ENCODE peak calls at places on chromosomes 7 and 10, in ten cellular contexts. One of them, this sample, is unnamed. For H3K27me3, the result is how much of the 10 kb centered on the place peaks cover.

GRCh38 chr7:124191713-124192112 is 158.8 kb upstream of the TMEM229A start:
- DNase-seq in GM23248: no peak
- DNase-seq in naive thymus-derived CD4-positive, alpha-beta T cell: no peak
- DNase-seq in SJSA1: no peak
- DNase-seq in cardiac muscle cell: no peak
- DNase-seq in breast epithelium: no peak
- DNase-seq in IMR-90: no peak
- DNase-seq in aorta: no peak
- DNase-seq in left ventricle myocardium inferior: no peak
- DNase-seq in sigmoid colon: no peak
- DNase-seq in this sample: no peak

GRCh38 chr10:54554028-54554427 is 247.0 kb downstream of the PCDH15 start:
- DNase-seq in left ventricle myocardium inferior: no peak
- DNase-seq in naive thymus-derived CD4-positive, alpha-beta T cell: no peak
- DNase-seq in cardiac muscle cell: no peak
- DNase-seq in GM23248: no peak
- DNase-seq in breast epithelium: no peak
- DNase-seq in sigmoid colon: no peak
- DNase-seq in IMR-90: no peak
- DNase-seq in SJSA1: no peak
- DNase-seq in aorta: no peak
- DNase-seq in this sample: no peak

GRCh38 chr10:91514025-91514424 is 103.9 kb downstream of the HECTD2 start:
- DNase-seq in aorta: no peak
- DNase-seq in left ventricle myocardium inferior: no peak
- DNase-seq in GM23248: peak
- DNase-seq in breast epithelium: no peak
- DNase-seq in SJSA1: peak
- DNase-seq in cardiac muscle cell: no peak
- DNase-seq in IMR-90: peak
- DNase-seq in naive thymus-derived CD4-positive, alpha-beta T cell: no peak
- DNase-seq in sigmoid colon: no peak
- DNase-seq in this sample: no peak

GRCh38 chr7:47905071-47905920 is 43.0 kb downstream of the PKD1L1 start:
- DNase-seq in left ventricle myocardium inferior: no peak
- DNase-seq in breast epithelium: no peak
- DNase-seq in naive thymus-derived CD4-positive, alpha-beta T cell: no peak
- DNase-seq in IMR-90: no peak
- DNase-seq in GM23248: peak
- DNase-seq in SJSA1: peak
- DNase-seq in aorta: no peak
- DNase-seq in sigmoid colon: no peak
- DNase-seq in cardiac muscle cell: peak
- DNase-seq in this sample: no peak

GRCh38 chr10:122587099-122587725 is 26.7 kb downstream of the DMBT1 start:
- DNase-seq in aorta: no peak
- DNase-seq in cardiac muscle cell: no peak
- DNase-seq in GM23248: no peak
- DNase-seq in sigmoid colon: no peak
- DNase-seq in breast epithelium: no peak
- DNase-seq in SJSA1: no peak
- DNase-seq in naive thymus-derived CD4-positive, alpha-beta T cell: no peak
- DNase-seq in IMR-90: no peak
- DNase-seq in left ventricle myocardium inferior: no peak
- DNase-seq in this sample: no peak

GRCh38 chr7:80924090-80924489 is 5.2 kb upstream of the SEMA3C start:
- DNase-seq in aorta: no peak
- DNase-seq in naive thymus-derived CD4-positive, alpha-beta T cell: no peak
- DNase-seq in IMR-90: no peak
- DNase-seq in GM23248: no peak
- DNase-seq in SJSA1: no peak
- DNase-seq in breast epithelium: no peak
- DNase-seq in cardiac muscle cell: no peak
- DNase-seq in sigmoid colon: no peak
- DNase-seq in left ventricle myocardium inferior: no peak
- DNase-seq in this sample: no peak

GRCh38 chr10:131205556-131205955 is 106.0 kb downstream of the TCERG1L start:
- DNase-seq in breast epithelium: no peak
- DNase-seq in aorta: no peak
- DNase-seq in left ventricle myocardium inferior: no peak
- DNase-seq in GM23248: no peak
- DNase-seq in naive thymus-derived CD4-positive, alpha-beta T cell: no peak
- DNase-seq in sigmoid colon: no peak
- DNase-seq in IMR-90: no peak
- DNase-seq in SJSA1: no peak
- DNase-seq in cardiac muscle cell: no peak
- DNase-seq in this sample: no peak

GRCh38 chr7:7489546-7489945 is 46.1 kb downstream of the COL28A1 start:
- DNase-seq in sigmoid colon: no peak
- DNase-seq in cardiac muscle cell: peak
- DNase-seq in SJSA1: no peak
- DNase-seq in IMR-90: no peak
- DNase-seq in GM23248: peak
- DNase-seq in naive thymus-derived CD4-positive, alpha-beta T cell: no peak
- DNase-seq in aorta: no peak
- DNase-seq in left ventricle myocardium inferior: no peak
- DNase-seq in breast epithelium: no peak
- DNase-seq in this sample: no peak

GRCh38 chr7:95434501-95435421 is at the start of gene PON2:
- DNase-seq in IMR-90: peak
- DNase-seq in sigmoid colon: peak
- DNase-seq in cardiac muscle cell: peak
- DNase-seq in naive thymus-derived CD4-positive, alpha-beta T cell: peak
- DNase-seq in breast epithelium: peak
- DNase-seq in left ventricle myocardium inferior: peak
- DNase-seq in aorta: peak
- DNase-seq in SJSA1: peak
- DNase-seq in GM23248: peak
- DNase-seq in this sample: peak

GRCh38 chr7:155738652-155739537 is 73.4 kb downstream of the SHH start:
- DNase-seq in aorta: peak
- DNase-seq in naive thymus-derived CD4-positive, alpha-beta T cell: peak
- DNase-seq in breast epithelium: peak
- DNase-seq in IMR-90: peak
- DNase-seq in left ventricle myocardium inferior: peak
- DNase-seq in SJSA1: peak
- DNase-seq in cardiac muscle cell: peak
- DNase-seq in GM23248: peak
- DNase-seq in sigmoid colon: peak
- DNase-seq in this sample: peak

GRCh38 chr10:22253578-22253882 is 35.7 kb upstream of the EBLN1 start:
- DNase-seq in aorta: peak
- DNase-seq in naive thymus-derived CD4-positive, alpha-beta T cell: peak
- DNase-seq in left ventricle myocardium inferior: peak
- DNase-seq in sigmoid colon: no peak
- DNase-seq in cardiac muscle cell: peak
- DNase-seq in SJSA1: no peak
- DNase-seq in IMR-90: no peak
- DNase-seq in GM23248: peak
- DNase-seq in breast epithelium: no peak
- DNase-seq in this sample: peak
- H3K27me3 ChIP-seq in aorta: under half
- H3K27me3 ChIP-seq in naive thymus-derived CD4-positive, alpha-beta T cell: under half
- H3K27me3 ChIP-seq in left ventricle myocardium inferior: under half
- H3K27me3 ChIP-seq in sigmoid colon: under half
- H3K27me3 ChIP-seq in cardiac muscle cell: half or more
- H3K27me3 ChIP-seq in SJSA1: under half
- H3K27me3 ChIP-seq in IMR-90: under half
- H3K27me3 ChIP-seq in GM23248: under half
- H3K27me3 ChIP-seq in breast epithelium: under half
- H3K27me3 ChIP-seq in this sample: under half

DNA sequence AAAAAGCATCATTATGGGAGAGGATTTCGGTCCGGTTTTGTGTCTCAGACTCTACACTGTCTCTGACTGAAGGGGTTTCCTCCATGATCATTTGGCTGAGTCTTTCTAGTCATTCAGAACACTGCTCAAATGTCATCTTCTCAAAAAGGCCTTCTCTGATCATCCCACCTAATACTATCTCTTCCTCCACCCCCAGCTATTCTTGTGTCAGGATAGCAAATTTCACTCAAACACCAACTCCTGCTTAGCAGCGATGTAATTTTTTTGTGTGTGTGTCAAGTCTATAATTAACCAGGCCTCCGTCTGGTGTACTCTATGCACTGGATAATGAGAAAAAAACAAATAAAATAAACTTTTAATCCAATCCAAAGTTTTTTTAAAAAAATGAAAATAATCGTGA is 200.4 kb downstream of the KCND2 start:
- DNase-seq in aorta: no peak
- DNase-seq in sigmoid colon: no peak
- DNase-seq in breast epithelium: no peak
- DNase-seq in IMR-90: no peak
- DNase-seq in naive thymus-derived CD4-positive, alpha-beta T cell: no peak
- DNase-seq in left ventricle myocardium inferior: no peak
- DNase-seq in SJSA1: no peak
- DNase-seq in GM23248: no peak
- DNase-seq in cardiac muscle cell: no peak
- DNase-seq in this sample: no peak
- H3K27ac ChIP-seq in aorta: no peak
- H3K27ac ChIP-seq in sigmoid colon: no peak
- H3K27ac ChIP-seq in breast epithelium: no peak
- H3K27ac ChIP-seq in IMR-90: no peak
- H3K27ac ChIP-seq in naive thymus-derived CD4-positive, alpha-beta T cell: no peak
- H3K27ac ChIP-seq in left ventricle myocardium inferior: no peak
- H3K27ac ChIP-seq in SJSA1: no peak
- H3K27ac ChIP-seq in GM23248: no peak
- H3K27ac ChIP-seq in cardiac muscle cell: no peak
- H3K27ac ChIP-seq in this sample: no peak

DNA sequence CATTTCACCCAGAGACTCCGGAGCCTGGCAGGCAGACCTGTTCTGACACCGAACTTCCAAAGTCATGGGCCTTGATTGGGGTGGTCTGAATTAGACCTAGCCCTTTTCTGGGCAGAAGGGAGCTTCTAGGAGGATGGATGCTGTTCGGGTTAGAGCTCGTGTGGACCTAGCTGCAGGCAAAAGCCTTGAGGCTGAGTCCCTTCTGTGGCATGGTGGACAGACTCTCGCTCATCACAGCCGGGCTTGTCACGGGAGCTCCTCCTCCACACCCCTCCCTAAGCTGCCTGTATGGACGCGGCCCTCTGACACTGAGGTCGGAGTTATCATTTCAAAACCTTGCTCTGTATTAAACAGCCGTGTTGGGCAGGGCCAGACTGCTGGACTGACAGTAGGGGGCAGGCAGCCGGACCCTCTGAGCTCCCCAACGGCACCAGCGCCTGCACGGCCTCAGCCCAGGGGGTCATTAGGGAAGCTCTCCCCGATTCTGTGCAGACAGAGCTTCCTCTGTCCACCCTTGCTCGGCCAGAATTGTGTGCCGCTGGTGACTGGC is 2.2 kb downstream of the IRF5 start:
- DNase-seq in naive thymus-derived CD4-positive, alpha-beta T cell: no peak
- DNase-seq in GM23248: no peak
- DNase-seq in cardiac muscle cell: no peak
- DNase-seq in breast epithelium: no peak
- DNase-seq in left ventricle myocardium inferior: no peak
- DNase-seq in sigmoid colon: no peak
- DNase-seq in SJSA1: no peak
- DNase-seq in IMR-90: no peak
- DNase-seq in aorta: no peak
- DNase-seq in this sample: no peak
- H3K27me3 ChIP-seq in naive thymus-derived CD4-positive, alpha-beta T cell: under half
- H3K27me3 ChIP-seq in GM23248: under half
- H3K27me3 ChIP-seq in cardiac muscle cell: half or more
- H3K27me3 ChIP-seq in breast epithelium: under half
- H3K27me3 ChIP-seq in left ventricle myocardium inferior: half or more
- H3K27me3 ChIP-seq in sigmoid colon: half or more
- H3K27me3 ChIP-seq in SJSA1: under half
- H3K27me3 ChIP-seq in IMR-90: half or more
- H3K27me3 ChIP-seq in aorta: under half
- H3K27me3 ChIP-seq in this sample: under half

GRCh38 chr10:210297-210696 is 75.0 kb downstream of the ZMYND11 start:
- DNase-seq in IMR-90: no peak
- DNase-seq in aorta: no peak
- DNase-seq in sigmoid colon: no peak
- DNase-seq in breast epithelium: no peak
- DNase-seq in GM23248: no peak
- DNase-seq in cardiac muscle cell: no peak
- DNase-seq in SJSA1: no peak
- DNase-seq in naive thymus-derived CD4-positive, alpha-beta T cell: no peak
- DNase-seq in left ventricle myocardium inferior: no peak
- DNase-seq in this sample: no peak

GRCh38 chr10:219731-220472 is 84.6 kb downstream of the ZMYND11 start:
- DNase-seq in IMR-90: no peak
- DNase-seq in aorta: no peak
- DNase-seq in SJSA1: no peak
- DNase-seq in cardiac muscle cell: no peak
- DNase-seq in breast epithelium: no peak
- DNase-seq in naive thymus-derived CD4-positive, alpha-beta T cell: no peak
- DNase-seq in sigmoid colon: no peak
- DNase-seq in left ventricle myocardium inferior: no peak
- DNase-seq in GM23248: no peak
- DNase-seq in this sample: no peak

GRCh38 chr10:218753-219152 is 83.5 kb downstream of the ZMYND11 start:
- DNase-seq in GM23248: peak
- DNase-seq in breast epithelium: no peak
- DNase-seq in cardiac muscle cell: no peak
- DNase-seq in aorta: no peak
- DNase-seq in left ventricle myocardium inferior: no peak
- DNase-seq in sigmoid colon: no peak
- DNase-seq in naive thymus-derived CD4-positive, alpha-beta T cell: no peak
- DNase-seq in SJSA1: no peak
- DNase-seq in IMR-90: no peak
- DNase-seq in this sample: no peak

DNA sequence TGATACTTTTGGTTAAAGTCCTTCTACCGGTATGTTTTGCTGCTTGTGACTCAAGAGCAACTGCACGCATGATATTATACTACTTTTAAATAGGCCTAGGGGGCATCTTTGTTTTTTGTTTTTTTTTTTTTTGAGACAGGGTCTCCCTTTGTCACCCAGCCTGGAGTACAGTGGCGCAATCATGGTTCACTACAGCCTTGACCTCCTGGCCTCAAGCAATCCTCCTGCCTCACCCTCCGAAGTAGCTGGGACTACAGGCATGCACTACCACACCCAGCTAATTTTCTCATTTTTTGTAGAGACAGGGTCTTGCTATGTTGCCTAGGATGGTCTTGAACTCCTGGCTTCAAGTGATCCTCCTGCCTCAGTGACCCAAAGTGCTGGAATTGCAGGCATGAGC is 80.2 kb downstream of the ZMYND11 start:
- DNase-seq in sigmoid colon: no peak
- DNase-seq in breast epithelium: no peak
- DNase-seq in left ventricle myocardium inferior: no peak
- DNase-seq in naive thymus-derived CD4-positive, alpha-beta T cell: no peak
- DNase-seq in aorta: no peak
- DNase-seq in GM23248: no peak
- DNase-seq in SJSA1: no peak
- DNase-seq in IMR-90: no peak
- DNase-seq in cardiac muscle cell: no peak
- DNase-seq in this sample: no peak
- H3K27ac ChIP-seq in sigmoid colon: no peak
- H3K27ac ChIP-seq in breast epithelium: no peak
- H3K27ac ChIP-seq in left ventricle myocardium inferior: no peak
- H3K27ac ChIP-seq in naive thymus-derived CD4-positive, alpha-beta T cell: no peak
- H3K27ac ChIP-seq in aorta: no peak
- H3K27ac ChIP-seq in GM23248: no peak
- H3K27ac ChIP-seq in SJSA1: no peak
- H3K27ac ChIP-seq in IMR-90: no peak
- H3K27ac ChIP-seq in cardiac muscle cell: no peak
- H3K27ac ChIP-seq in this sample: no peak

GRCh38 chr10:77619964-77620703 is 17.5 kb downstream of the KCNMA1 start:
- DNase-seq in left ventricle myocardium inferior: no peak
- DNase-seq in naive thymus-derived CD4-positive, alpha-beta T cell: no peak
- DNase-seq in SJSA1: no peak
- DNase-seq in aorta: no peak
- DNase-seq in cardiac muscle cell: no peak
- DNase-seq in IMR-90: no peak
- DNase-seq in breast epithelium: no peak
- DNase-seq in GM23248: no peak
- DNase-seq in sigmoid colon: no peak
- DNase-seq in this sample: no peak
- H3K27me3 ChIP-seq in left ventricle myocardium inferior: under half
- H3K27me3 ChIP-seq in naive thymus-derived CD4-positive, alpha-beta T cell: under half
- H3K27me3 ChIP-seq in SJSA1: under half
- H3K27me3 ChIP-seq in aorta: under half
- H3K27me3 ChIP-seq in cardiac muscle cell: under half
- H3K27me3 ChIP-seq in IMR-90: under half
- H3K27me3 ChIP-seq in breast epithelium: under half
- H3K27me3 ChIP-seq in GM23248: under half
- H3K27me3 ChIP-seq in sigmoid colon: under half
- H3K27me3 ChIP-seq in this sample: under half